ENCODE peak calls at places on chromosomes 4 and X, in six cellular contexts. H, X, I, G, L and P are unnamed samples.

GRCh38 chr4:32268949-32269348 is 1548.8 kb downstream of the PCDH7 start:
- DNase-seq in H (no peak), L (no peak), I (no peak), X (no peak), G (peak), P (no peak)

GRCh38 chr4:142404191-142404611 is 441.9 kb downstream of the INPP4B start:
- DNase-seq in X (no peak), L (no peak), H (no peak), G (peak), I (no peak), P (peak)

GRCh38 chr4:73019462-73020047 is 50.0 kb downstream of the COX18 start:
- DNase-seq in I (no peak), X (peak), G (peak), H (peak), L (no peak), P (peak)

GRCh38 chr4:94277539-94277938 is 65.1 kb downstream of the HPGDS start:
- DNase-seq in I (no peak), L (no peak), X (no peak), G (peak), H (no peak), P (peak)

GRCh38 chr4:186078977-186079697 is 10.2 kb downstream of the TLR3 start:
- DNase-seq in I (peak), G (no peak), L (no peak), H (peak), X (no peak), P (no peak)

GRCh38 chr4:38583102-38583501 is 80.9 kb upstream of the KLF3 start:
- DNase-seq in X (no peak), H (no peak), I (no peak), L (no peak), G (peak), P (no peak)

GRCh38 chrX:43958529-43958928 is 14.7 kb downstream of the NDP start:
- DNase-seq in X (peak), I (peak), H (peak), L (no peak), G (peak), P (peak)

GRCh38 chr4:167232805-167233522 is 1.3 kb downstream of the SPOCK3 start:
- DNase-seq in G (no peak), L (no peak), I (peak), H (no peak), X (peak), P (no peak)

GRCh38 chrX:133045986-133046385 is 50.9 kb downstream of the USP26 start:
- DNase-seq in G (peak), H (no peak), I (no peak), X (no peak), L (no peak), P (peak)

GRCh38 chr4:43987331-43987944 is 461.2 kb downstream of the KCTD8 start:
- DNase-seq in L (no peak), H (no peak), G (no peak), I (no peak), X (no peak), P (no peak)

GRCh38 chr4:52173470-52174055 is 122.5 kb downstream of the SPATA18 start:
- DNase-seq in L (no peak), X (no peak), G (no peak), I (no peak), H (no peak), P (no peak)

GRCh38 chrX:68940601-68941000 is 111.8 kb downstream of the EFNB1 start:
- DNase-seq in H (no peak), L (no peak), G (no peak), X (no peak), I (peak), P (no peak)

GRCh38 chr4:114091546-114091945 is 112.1 kb upstream of the ARSJ start:
- DNase-seq in L (no peak), X (no peak), H (no peak), I (no peak), G (no peak), P (no peak)

GRCh38 chr4:186839122-186840037 is 115.7 kb upstream of the FAT1 start:
- DNase-seq in H (no peak), G (peak), L (no peak), X (no peak), I (no peak), P (peak)

GRCh38 chrX:144896323-144896722 is 351.0 kb upstream of the SPANXN1 start:
- DNase-seq in L (no peak), X (no peak), I (no peak), G (peak), H (no peak), P (no peak)

GRCh38 chr4:180790471-180790870 is 1452.7 kb upstream of the TENM3 start:
- DNase-seq in G (no peak), I (no peak), H (no peak), X (no peak), L (no peak), P (no peak)

GRCh38 chrX:109847257-109848187 is 114.5 kb upstream of the ACSL4 start:
- DNase-seq in L (no peak), G (peak), I (no peak), H (peak), X (no peak), P (peak)

GRCh38 chr4:142080960-142081359 is 444.6 kb downstream of the IL15 start:
- DNase-seq in I (no peak), H (no peak), L (no peak), G (peak), X (no peak), P (peak)

GRCh38 chr4:12172198-12172970 is 743.7 kb upstream of the HS3ST1 start:
- DNase-seq in X (no peak), L (no peak), H (no peak), G (no peak), I (no peak), P (no peak)

GRCh38 chr4:70183168-70183939 is 12.2 kb upstream of the ODAM start:
- DNase-seq in G (peak), X (peak), L (peak), H (no peak), I (peak), P (peak)

GRCh38 chr4:119300072-119300387 is 21.9 kb downstream of the FABP2 start:
- DNase-seq in L (no peak), I (no peak), X (no peak), G (peak), H (peak), P (peak)

GRCh38 chr4:86720508-86721068 is 126.5 kb downstream of the PTPN13 start:
- DNase-seq in L (no peak), G (no peak), I (no peak), X (no peak), H (no peak), P (peak)

GRCh38 chr4:147361726-147362125 is 119.2 kb upstream of the EDNRA start:
- DNase-seq in I (no peak), G (peak), L (no peak), X (no peak), H (peak), P (peak)

GRCh38 chrX:23554304-23554703 is 113.0 kb upstream of the PRDX4 start:
- DNase-seq in H (no peak), L (no peak), X (peak), G (peak), I (no peak), P (peak)

GRCh38 chrX:17494231-17494630 is 119.2 kb downstream of the NHS start:
- DNase-seq in L (no peak), I (no peak), G (no peak), X (no peak), H (peak), P (no peak)

GRCh38 chrX:48468693-48469691 is 1.1 kb downstream of the SLC38A5 start:
- DNase-seq in X (no peak), H (no peak), G (no peak), L (no peak), I (peak), P (no peak)

GRCh38 chr4:169439244-169439643 is 168.5 kb upstream of the SH3RF1 start:
- DNase-seq in G (no peak), H (no peak), L (no peak), X (no peak), I (no peak), P (peak)

GRCh38 chr4:157221895-157222763 is 1.6 kb downstream of the GRIA2 start:
- DNase-seq in H (no peak), I (peak), G (no peak), X (peak), L (no peak), P (no peak)

GRCh38 chrX:136899206-136899605 is 18.7 kb upstream of the RBMX start:
- DNase-seq in I (no peak), H (no peak), X (no peak), L (no peak), G (no peak), P (no peak)

GRCh38 chrX:112819013-112819635 is 21.5 kb downstream of the AMOT start:
- DNase-seq in L (no peak), G (peak), X (no peak), H (no peak), I (no peak), P (peak)

GRCh38 chr4:1958276-1959103 is 50.3 kb downstream of the NELFA start:
- DNase-seq in G (no peak), H (no peak), I (no peak), L (no peak), X (no peak), P (peak)

GRCh38 chr4:1959104-1959384 is 49.7 kb downstream of the NELFA start:
- DNase-seq in X (no peak), I (no peak), H (no peak), L (no peak), G (no peak), P (no peak)

GRCh38 chr4:1960170-1960825 is 48.5 kb downstream of the NELFA start:
- DNase-seq in G (no peak), H (no peak), L (no peak), X (no peak), I (no peak), P (peak)

GRCh38 chr4:1953335-1953734 is 55.4 kb downstream of the NELFA start:
- DNase-seq in L (no peak), G (no peak), I (no peak), X (no peak), H (no peak), P (no peak)

DNA sequence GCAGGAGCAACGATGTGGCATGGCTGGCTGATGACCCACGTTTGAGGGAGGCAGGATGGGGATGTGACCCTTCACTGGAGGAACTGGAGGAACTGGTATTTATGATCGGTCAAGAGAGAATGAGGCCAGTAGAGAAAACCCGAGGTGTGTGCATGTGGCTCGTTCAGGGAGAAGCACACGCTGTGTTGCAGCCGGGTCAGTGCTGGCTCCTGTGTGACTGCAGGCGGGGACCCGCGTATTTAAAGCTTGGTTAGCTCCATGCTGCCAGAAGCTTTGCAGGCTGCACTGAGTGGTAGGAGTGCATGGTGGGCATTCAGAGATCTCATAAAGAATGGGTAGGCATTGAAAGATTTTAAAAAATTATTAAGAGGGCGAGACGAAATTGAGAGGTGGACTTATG is 52.1 kb downstream of the NELFA start:
- DNase-seq in L (no peak), H (no peak), X (no peak), G (no peak), I (no peak), P (no peak)
- H3K14ac ChIP-seq in L (no peak), H (no peak), X (no peak), G (no peak), I (no peak), P (no peak)

GRCh38 chrX:25721564-25721963 is 416.6 kb upstream of the MAGEB18 start:
- DNase-seq in G (no peak), L (no peak), H (no peak), X (peak), I (no peak), P (no peak)

GRCh38 chrX:25726539-25726938 is 411.6 kb upstream of the MAGEB18 start:
- DNase-seq in I (no peak), L (no peak), X (no peak), G (no peak), H (no peak), P (no peak)
- H3K14ac ChIP-seq in I (no peak), L (no peak), X (no peak), G (no peak), H (no peak), P (no peak)

GRCh38 chr4:2393353-2394270 is 24.8 kb downstream of the ZFYVE28 start:
- DNase-seq in G (peak), X (no peak), H (no peak), I (peak), L (no peak), P (no peak)
- H3K14ac ChIP-seq in G (no peak), X (no peak), H (no peak), I (peak), L (no peak), P (no peak)

DNA sequence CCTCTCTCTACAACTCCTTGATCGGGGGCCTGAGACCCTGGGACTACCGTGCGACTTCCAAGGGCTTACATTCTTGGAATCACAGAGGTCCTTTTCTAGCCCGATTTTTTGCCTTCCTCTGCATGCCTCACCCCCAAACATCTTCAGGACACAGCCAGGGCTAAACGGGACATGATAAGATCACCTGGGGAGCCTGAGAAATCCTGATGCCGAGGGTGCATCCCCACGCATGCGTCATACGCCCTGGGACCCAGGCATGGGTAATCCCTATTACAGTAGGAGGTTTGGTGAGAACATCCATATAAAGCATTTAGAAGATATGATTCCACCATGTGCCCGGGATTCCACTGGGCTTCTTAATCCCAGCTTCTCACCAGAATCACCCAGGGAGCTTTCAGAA is 77.1 kb downstream of the DCTD start:
- DNase-seq in H (no peak), X (no peak), I (no peak), L (no peak), G (no peak), P (no peak)
- H3K14ac ChIP-seq in H (no peak), X (no peak), I (no peak), L (no peak), G (no peak), P (no peak)

DNA sequence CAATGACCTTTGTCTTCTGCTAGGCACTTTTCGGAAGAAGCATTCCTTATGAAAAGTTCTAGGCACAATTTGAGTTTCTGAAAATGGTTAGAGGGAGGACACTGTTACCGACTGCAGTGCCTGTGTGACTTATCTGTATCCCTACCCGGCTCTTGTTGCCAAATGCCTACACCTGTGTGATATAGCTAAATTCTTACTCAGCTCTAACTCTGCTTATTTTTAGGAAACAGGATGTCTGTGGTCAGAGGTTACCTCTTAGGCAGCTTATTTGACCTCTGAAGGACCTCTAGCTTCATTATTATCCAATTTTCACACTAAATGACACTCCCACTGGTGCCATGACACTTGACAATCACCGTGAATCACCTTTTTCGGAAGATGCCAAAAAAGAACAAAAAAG is 561.1 kb upstream of the SMIM31 start:
- DNase-seq in L (no peak), H (no peak), X (no peak), I (no peak), G (no peak), P (no peak)
- H3K14ac ChIP-seq in L (no peak), H (no peak), X (no peak), I (no peak), G (no peak), P (no peak)

GRCh38 chr4:112714922-112715901 is 78.3 kb downstream of the LARP7 start:
- DNase-seq in G (no peak), L (no peak), H (no peak), X (no peak), I (no peak), P (no peak)
- H3K14ac ChIP-seq in G (no peak), L (no peak), H (no peak), X (no peak), I (no peak), P (no peak)

DNA sequence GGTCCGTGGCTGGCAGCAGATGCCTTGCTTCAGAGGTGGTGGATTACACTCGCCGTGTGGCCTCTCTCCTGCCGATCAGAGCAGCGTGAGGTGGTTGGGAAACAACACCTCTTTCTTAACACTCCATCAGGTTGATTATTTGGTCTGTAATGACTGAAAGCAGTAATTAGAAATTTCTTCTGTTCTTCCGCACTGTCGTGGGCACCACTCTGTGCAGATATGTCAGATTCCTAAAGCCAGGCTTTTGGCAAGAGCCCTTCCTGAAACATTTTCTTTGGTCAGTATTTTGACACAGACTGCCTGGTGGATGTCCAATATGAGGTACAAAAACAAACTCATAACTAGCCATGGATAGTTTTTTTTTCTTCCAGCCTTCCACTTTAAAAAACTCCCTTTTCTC is 100.9 kb downstream of the FNIP2 start:
- DNase-seq in I (no peak), G (no peak), L (no peak), X (no peak), H (no peak), P (no peak)
- H3K14ac ChIP-seq in I (no peak), G (no peak), L (no peak), X (no peak), H (no peak), P (no peak)

GRCh38 chr4:121054373-121054772 is 18.0 kb downstream of the NDNF start:
- DNase-seq in I (no peak), G (no peak), X (no peak), L (no peak), H (no peak), P (no peak)
- H3K14ac ChIP-seq in I (no peak), G (no peak), X (no peak), L (no peak), H (no peak), P (no peak)

DNA sequence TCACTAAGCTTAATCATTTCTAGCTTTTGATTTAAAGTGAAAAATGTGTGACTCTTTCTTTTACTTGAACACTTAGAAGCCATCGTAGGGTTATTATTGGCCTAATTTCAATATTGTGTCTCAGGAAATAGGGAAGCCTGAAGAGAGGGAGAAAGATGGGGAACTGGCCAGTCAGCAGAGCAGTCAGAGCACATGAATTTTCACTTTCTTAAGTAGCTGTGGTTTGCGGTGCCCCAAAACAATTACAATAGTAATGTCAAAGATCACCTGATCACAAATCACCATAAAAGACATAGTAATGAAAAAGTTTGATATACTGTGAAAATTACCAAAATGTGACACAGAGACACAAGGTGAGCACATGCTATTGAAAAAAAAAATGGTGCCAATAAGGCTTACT is 45.5 kb downstream of the CENPC start:
- DNase-seq in I (no peak), L (no peak), H (no peak), G (no peak), X (no peak), P (no peak)
- H3K14ac ChIP-seq in I (no peak), L (no peak), H (no peak), G (no peak), X (no peak), P (no peak)